ENCODE peak calls at places on chromosome 10, in four cellular contexts. R is effector CD4-positive, alpha-beta T cell; D is CD4-positive, alpha-beta T cell; P is naive thymus-derived CD8-positive, alpha-beta T cell. C is an unnamed sample.

GRCh38 chr10:106780593-106781088 is 383.9 kb downstream of the SORCS1 start:
- DNase-seq in R (no peak), D (no peak), P (no peak), C (no peak)

GRCh38 chr10:98101366-98101765 is 33.1 kb upstream of the R3HCC1L start:
- DNase-seq in R (no peak), D (no peak), P (no peak), C (no peak)

GRCh38 chr10:96719850-96720421 is 378 bp downstream of the PIK3AP1 start:
- DNase-seq in R (peak; percentile 4), D (peak; percentile 28), P (peak; percentile 76), C (peak; percentile 8)

GRCh38 chr10:110504111-110504735 is 6.5 kb downstream of the DUSP5 start:
- DNase-seq in R (peak; percentile 30), D (peak; percentile 25), P (no peak), C (no peak)

GRCh38 chr10:133396035-133396624 is 2.2 kb downstream of the MTG1 start:
- DNase-seq in R (no peak), D (no peak), P (no peak), C (no peak)

GRCh38 chr10:48504141-48504885 is 100.6 kb downstream of the ARHGAP22 start:
- DNase-seq in R (no peak), D (no peak), P (no peak), C (no peak)

GRCh38 chr10:6299234-6299633 is 96.5 kb downstream of the PFKFB3 start:
- DNase-seq in R (no peak), D (peak; percentile 4), P (no peak), C (no peak)

GRCh38 chr10:114603943-114604342 is 54.1 kb downstream of the ABLIM1 start:
- DNase-seq in R (no peak), D (no peak), P (no peak), C (no peak)

GRCh38 chr10:75436896-75437295 is 5.5 kb downstream of the LRMDA start:
- DNase-seq in R (no peak), D (no peak), P (no peak), C (no peak)

GRCh38 chr10:12042409-12042796 is 206 bp downstream of the UPF2 start:
- DNase-seq in R (peak; percentile 37), D (peak; percentile 39), P (peak; percentile 74), C (peak; percentile 37)

GRCh38 chr10:128879030-128879429 is 588.0 kb upstream of the MGMT start:
- DNase-seq in R (no peak), D (no peak), P (no peak), C (no peak)

GRCh38 chr10:79310911-79311573 is 36.2 kb upstream of the PPIF start:
- DNase-seq in R (no peak), D (no peak), P (no peak), C (no peak)

GRCh38 chr10:16999665-17000451 is 129.8 kb downstream of the CUBN start:
- DNase-seq in R (no peak), D (no peak), P (no peak), C (no peak)

GRCh38 chr10:4141471-4141870 is 356.5 kb upstream of the KLF6 start:
- DNase-seq in R (no peak), D (no peak), P (no peak), C (no peak)

GRCh38 chr10:5252177-5253037 is 55.8 kb downstream of the AKR1C4 start:
- DNase-seq in R (no peak), D (no peak), P (no peak), C (no peak)

GRCh38 chr10:100896876-100897461 is 15.8 kb upstream of the SLF2 start:
- DNase-seq in R (no peak), D (no peak), P (no peak), C (no peak)

GRCh38 chr10:31708513-31708912 is 220.1 kb downstream of the ARHGAP12 start:
- DNase-seq in R (no peak), D (no peak), P (no peak), C (no peak)

GRCh38 chr10:15300145-15300544 is 70.9 kb downstream of the FAM171A1 start:
- DNase-seq in R (no peak), D (no peak), P (no peak), C (no peak)

GRCh38 chr10:100743626-100744135 is 1.7 kb upstream of the PAX2 start:
- DNase-seq in R (no peak), D (peak; percentile 23), P (no peak), C (no peak)

GRCh38 chr10:28970231-28970630 is 292.9 kb downstream of the BAMBI start:
- DNase-seq in R (no peak), D (no peak), P (no peak), C (no peak)

GRCh38 chr10:16828731-16829175 is 11.5 kb upstream of the RSU1 start:
- DNase-seq in R (no peak), D (no peak), P (no peak), C (no peak)

C was measured in effector CD8-positive, alpha-beta T cell.